ENCODE peak calls at places on chromosome 21, in six cellular contexts. N, S, K, M, J and U are unnamed samples.

GRCh38 chr21:37421306-37421705 is 54.7 kb downstream of the DYRK1A start:
- DNase-seq in S (no peak), K (no peak), N (no peak), J (no peak), M (no peak), U (no peak)

GRCh38 chr21:21464691-21465090 is 466.5 kb downstream of the NCAM2 start:
- DNase-seq in N (no peak), J (no peak), K (no peak), M (no peak), S (no peak), U (no peak)

GRCh38 chr21:31750843-31751242 is 18.9 kb upstream of the SCAF4 start:
- DNase-seq in K (no peak), M (no peak), J (no peak), S (no peak), N (no peak), U (peak; percentile 43)

GRCh38 chr21:43974791-43975468 is 37.2 kb upstream of the TRAPPC10 start:
- DNase-seq in S (no peak), K (no peak), J (no peak), M (no peak), N (no peak), U (no peak)

GRCh38 chr21:36134820-36135390 is at the start of gene CBR3:
- DNase-seq in K (peak; percentile 63), J (no peak), N (no peak), M (peak; percentile 69), S (no peak), U (no peak)

GRCh38 chr21:46552865-46553379 is 52.0 kb downstream of the S100B start:
- DNase-seq in M (no peak), K (no peak), N (no peak), S (no peak), J (no peak), U (no peak)

GRCh38 chr21:32757804-32758203 is 13.8 kb downstream of the PAXBP1 start:
- DNase-seq in J (no peak), N (no peak), M (no peak), K (no peak), S (no peak), U (no peak)

GRCh38 chr21:27796106-27796505 is 829.2 kb upstream of the ADAMTS5 start:
- DNase-seq in N (no peak), S (no peak), K (no peak), J (no peak), M (no peak), U (no peak)

GRCh38 chr21:15060776-15061175 is 4.0 kb downstream of the NRIP1 start:
- DNase-seq in K (no peak), J (no peak), N (no peak), S (no peak), M (no peak), U (no peak)

GRCh38 chr21:39134288-39134810 is 48.9 kb downstream of the PSMG1 start:
- DNase-seq in N (no peak), J (no peak), K (no peak), S (no peak), M (no peak), U (no peak)

GRCh38 chr21:37636152-37636860 is 269.7 kb downstream of the DYRK1A start:
- DNase-seq in J (no peak), M (no peak), S (no peak), K (no peak), N (no peak), U (peak; percentile 92)